ENCODE peak calls at places on chromosomes 4 and X, in six cellular contexts. One of them, this sample, is unnamed.

GRCh38 chr4:148980782-148981181 is 538.6 kb upstream of the NR3C2 start:
- DNase-seq in activated CD4-positive, alpha-beta T cell treated with anti-CD3 and anti-CD28 coated beads, Interleukin-2, amount 50 U/mL, for 1 hour: no peak
- DNase-seq in LoVo: no peak
- DNase-seq in stimulated activated CD4-positive, alpha-beta T cell treated with anti-CD3 and anti-CD28 coated beads, Interleukin-12 subunit alpha, Interleukin-12 subunit beta, amount 100 ng/mL, for 24 hours: no peak
- DNase-seq in stimulated activated CD8-positive, alpha-beta memory T cell treated with anti-CD3 and anti-CD28 coated beads, Interleukin-7, amount 100 ng/mL, for 1 hour: no peak
- DNase-seq in HFFc6: no peak
- DNase-seq in this sample: no peak

GRCh38 chr4:2595436-2595835 is 59.0 kb downstream of the FAM193A start:
- DNase-seq in HFFc6: no peak
- DNase-seq in LoVo: no peak
- DNase-seq in stimulated activated CD8-positive, alpha-beta memory T cell treated with anti-CD3 and anti-CD28 coated beads, Interleukin-7, amount 100 ng/mL, for 1 hour: no peak
- DNase-seq in activated CD4-positive, alpha-beta T cell treated with anti-CD3 and anti-CD28 coated beads, Interleukin-2, amount 50 U/mL, for 1 hour: no peak
- DNase-seq in stimulated activated CD4-positive, alpha-beta T cell treated with anti-CD3 and anti-CD28 coated beads, Interleukin-12 subunit alpha, Interleukin-12 subunit beta, amount 100 ng/mL, for 24 hours: no peak
- DNase-seq in this sample: no peak

GRCh38 chrX:142428916-142429315 is 223.8 kb upstream of the MAGEC2 start:
- DNase-seq in activated CD4-positive, alpha-beta T cell treated with anti-CD3 and anti-CD28 coated beads, Interleukin-2, amount 50 U/mL, for 1 hour: no peak
- DNase-seq in stimulated activated CD4-positive, alpha-beta T cell treated with anti-CD3 and anti-CD28 coated beads, Interleukin-12 subunit alpha, Interleukin-12 subunit beta, amount 100 ng/mL, for 24 hours: no peak
- DNase-seq in stimulated activated CD8-positive, alpha-beta memory T cell treated with anti-CD3 and anti-CD28 coated beads, Interleukin-7, amount 100 ng/mL, for 1 hour: no peak
- DNase-seq in LoVo: no peak
- DNase-seq in HFFc6: no peak
- DNase-seq in this sample: no peak

GRCh38 chr4:126192506-126192905 is 877.8 kb downstream of the FAT4 start:
- DNase-seq in HFFc6: no peak
- DNase-seq in stimulated activated CD4-positive, alpha-beta T cell treated with anti-CD3 and anti-CD28 coated beads, Interleukin-12 subunit alpha, Interleukin-12 subunit beta, amount 100 ng/mL, for 24 hours: no peak
- DNase-seq in stimulated activated CD8-positive, alpha-beta memory T cell treated with anti-CD3 and anti-CD28 coated beads, Interleukin-7, amount 100 ng/mL, for 1 hour: no peak
- DNase-seq in LoVo: no peak
- DNase-seq in activated CD4-positive, alpha-beta T cell treated with anti-CD3 and anti-CD28 coated beads, Interleukin-2, amount 50 U/mL, for 1 hour: no peak
- DNase-seq in this sample: no peak

GRCh38 chr4:39205000-39205399 is 22.7 kb downstream of the WDR19 start:
- DNase-seq in activated CD4-positive, alpha-beta T cell treated with anti-CD3 and anti-CD28 coated beads, Interleukin-2, amount 50 U/mL, for 1 hour: no peak
- DNase-seq in stimulated activated CD8-positive, alpha-beta memory T cell treated with anti-CD3 and anti-CD28 coated beads, Interleukin-7, amount 100 ng/mL, for 1 hour: no peak
- DNase-seq in stimulated activated CD4-positive, alpha-beta T cell treated with anti-CD3 and anti-CD28 coated beads, Interleukin-12 subunit alpha, Interleukin-12 subunit beta, amount 100 ng/mL, for 24 hours: no peak
- DNase-seq in LoVo: no peak
- DNase-seq in HFFc6: no peak
- DNase-seq in this sample: no peak

GRCh38 chr4:139176299-139177048 is 544 bp downstream of the ELF2 start:
- DNase-seq in HFFc6: peak
- DNase-seq in LoVo: peak
- DNase-seq in stimulated activated CD8-positive, alpha-beta memory T cell treated with anti-CD3 and anti-CD28 coated beads, Interleukin-7, amount 100 ng/mL, for 1 hour: peak
- DNase-seq in activated CD4-positive, alpha-beta T cell treated with anti-CD3 and anti-CD28 coated beads, Interleukin-2, amount 50 U/mL, for 1 hour: peak
- DNase-seq in stimulated activated CD4-positive, alpha-beta T cell treated with anti-CD3 and anti-CD28 coated beads, Interleukin-12 subunit alpha, Interleukin-12 subunit beta, amount 100 ng/mL, for 24 hours: peak
- DNase-seq in this sample: peak

GRCh38 chrX:275476-275966 is 5.7 kb upstream of the PLCXD1 start:
- DNase-seq in LoVo: no peak
- DNase-seq in HFFc6: no peak
- DNase-seq in stimulated activated CD8-positive, alpha-beta memory T cell treated with anti-CD3 and anti-CD28 coated beads, Interleukin-7, amount 100 ng/mL, for 1 hour: no peak
- DNase-seq in activated CD4-positive, alpha-beta T cell treated with anti-CD3 and anti-CD28 coated beads, Interleukin-2, amount 50 U/mL, for 1 hour: no peak
- DNase-seq in stimulated activated CD4-positive, alpha-beta T cell treated with anti-CD3 and anti-CD28 coated beads, Interleukin-12 subunit alpha, Interleukin-12 subunit beta, amount 100 ng/mL, for 24 hours: no peak
- DNase-seq in this sample: no peak

GRCh38 chr4:100362363-100362762 is 155.5 kb downstream of the EMCN start:
- DNase-seq in activated CD4-positive, alpha-beta T cell treated with anti-CD3 and anti-CD28 coated beads, Interleukin-2, amount 50 U/mL, for 1 hour: no peak
- DNase-seq in stimulated activated CD4-positive, alpha-beta T cell treated with anti-CD3 and anti-CD28 coated beads, Interleukin-12 subunit alpha, Interleukin-12 subunit beta, amount 100 ng/mL, for 24 hours: no peak
- DNase-seq in HFFc6: peak
- DNase-seq in stimulated activated CD8-positive, alpha-beta memory T cell treated with anti-CD3 and anti-CD28 coated beads, Interleukin-7, amount 100 ng/mL, for 1 hour: no peak
- DNase-seq in LoVo: no peak
- DNase-seq in this sample: no peak

GRCh38 chr4:116385583-116385982 is 699.8 kb downstream of the TRAM1L1 start:
- DNase-seq in HFFc6: no peak
- DNase-seq in LoVo: no peak
- DNase-seq in stimulated activated CD4-positive, alpha-beta T cell treated with anti-CD3 and anti-CD28 coated beads, Interleukin-12 subunit alpha, Interleukin-12 subunit beta, amount 100 ng/mL, for 24 hours: no peak
- DNase-seq in activated CD4-positive, alpha-beta T cell treated with anti-CD3 and anti-CD28 coated beads, Interleukin-2, amount 50 U/mL, for 1 hour: no peak
- DNase-seq in stimulated activated CD8-positive, alpha-beta memory T cell treated with anti-CD3 and anti-CD28 coated beads, Interleukin-7, amount 100 ng/mL, for 1 hour: no peak
- DNase-seq in this sample: no peak

GRCh38 chr4:25448379-25449109 is 71.5 kb downstream of the ANAPC4 start:
- DNase-seq in stimulated activated CD8-positive, alpha-beta memory T cell treated with anti-CD3 and anti-CD28 coated beads, Interleukin-7, amount 100 ng/mL, for 1 hour: no peak
- DNase-seq in HFFc6: peak
- DNase-seq in LoVo: no peak
- DNase-seq in activated CD4-positive, alpha-beta T cell treated with anti-CD3 and anti-CD28 coated beads, Interleukin-2, amount 50 U/mL, for 1 hour: no peak
- DNase-seq in stimulated activated CD4-positive, alpha-beta T cell treated with anti-CD3 and anti-CD28 coated beads, Interleukin-12 subunit alpha, Interleukin-12 subunit beta, amount 100 ng/mL, for 24 hours: no peak
- DNase-seq in this sample: no peak

GRCh38 chr4:152255437-152255836 is 280.5 kb downstream of the FBXW7 start:
- DNase-seq in HFFc6: no peak
- DNase-seq in stimulated activated CD8-positive, alpha-beta memory T cell treated with anti-CD3 and anti-CD28 coated beads, Interleukin-7, amount 100 ng/mL, for 1 hour: no peak
- DNase-seq in activated CD4-positive, alpha-beta T cell treated with anti-CD3 and anti-CD28 coated beads, Interleukin-2, amount 50 U/mL, for 1 hour: peak
- DNase-seq in stimulated activated CD4-positive, alpha-beta T cell treated with anti-CD3 and anti-CD28 coated beads, Interleukin-12 subunit alpha, Interleukin-12 subunit beta, amount 100 ng/mL, for 24 hours: peak
- DNase-seq in LoVo: peak
- DNase-seq in this sample: peak

GRCh38 chrX:103254921-103255455 is at the start of gene TCEAL8:
- DNase-seq in HFFc6: peak
- DNase-seq in stimulated activated CD4-positive, alpha-beta T cell treated with anti-CD3 and anti-CD28 coated beads, Interleukin-12 subunit alpha, Interleukin-12 subunit beta, amount 100 ng/mL, for 24 hours: peak
- DNase-seq in LoVo: peak
- DNase-seq in stimulated activated CD8-positive, alpha-beta memory T cell treated with anti-CD3 and anti-CD28 coated beads, Interleukin-7, amount 100 ng/mL, for 1 hour: peak
- DNase-seq in activated CD4-positive, alpha-beta T cell treated with anti-CD3 and anti-CD28 coated beads, Interleukin-2, amount 50 U/mL, for 1 hour: peak
- DNase-seq in this sample: peak